ENCODE peak calls at places on chromosomes 4 and X, in ten cellular contexts. J, H, I, O, N, D, U, T, Y and R are unnamed samples.

GRCh38 chr4:100261346-100261745 is 71.1 kb upstream of the DDIT4L start:
- DNase-seq in J (no peak), H (no peak), I (no peak), O (no peak), N (no peak), D (no peak), U (no peak), T (no peak), Y (no peak), R (no peak)

GRCh38 chr4:121266982-121267381 is 102.9 kb upstream of the TNIP3 start:
- DNase-seq in J (no peak), H (no peak), I (no peak), O (no peak), N (no peak), D (no peak), U (peak; percentile 17), T (no peak), Y (no peak), R (no peak)

GRCh38 chr4:577499-578450 is 1.7 kb upstream of the TMEM271 start:
- DNase-seq in J (no peak), H (no peak), I (peak; percentile 75), O (peak; percentile 80), N (no peak), D (no peak), U (peak; percentile 34), T (no peak), Y (no peak), R (no peak)

GRCh38 chrX:75483935-75484334 is 38.9 kb downstream of the ZDHHC15 start:
- DNase-seq in J (no peak), H (no peak), I (no peak), O (no peak), N (no peak), D (no peak), U (no peak), T (no peak), Y (no peak), R (no peak)

GRCh38 chr4:30837131-30837539 is 117.0 kb downstream of the PCDH7 start:
- DNase-seq in J (no peak), H (no peak), I (no peak), O (peak; percentile 85), N (no peak), D (no peak), U (no peak), T (no peak), Y (no peak), R (no peak)

GRCh38 chr4:152229782-152230289 is 306.1 kb downstream of the FBXW7 start:
- DNase-seq in J (no peak), H (no peak), I (peak; percentile 51), O (peak; percentile 28), N (no peak), D (no peak), U (no peak), T (no peak), Y (no peak), R (no peak)

GRCh38 chrX:130975947-130976346 is 72.9 kb upstream of the ENOX2 start:
- DNase-seq in J (no peak), H (peak; percentile 7), I (no peak), O (peak; percentile 78), N (peak; percentile 35), D (peak; percentile 74), U (peak; percentile 77), T (peak; percentile 60), Y (peak; percentile 79), R (no peak)

GRCh38 chr4:53932784-53933183 is 131.6 kb downstream of the CHIC2 start:
- DNase-seq in J (no peak), H (no peak), I (no peak), O (no peak), N (no peak), D (peak; percentile 95), U (no peak), T (peak; percentile 54), Y (peak; percentile 56), R (no peak)

GRCh38 chrX:103092942-103093341 is at the start of gene NXF3:
- DNase-seq in J (no peak), H (no peak), I (no peak), O (no peak), N (no peak), D (no peak), U (no peak), T (no peak), Y (no peak), R (no peak)

GRCh38 chr4:108393870-108394269 is 225.1 kb upstream of the LEF1 start:
- DNase-seq in J (no peak), H (no peak), I (no peak), O (no peak), N (no peak), D (no peak), U (no peak), T (no peak), Y (no peak), R (no peak)

GRCh38 chr4:57137261-57137660 is 27.1 kb upstream of the IGFBP7 start:
- DNase-seq in J (no peak), H (no peak), I (no peak), O (no peak), N (no peak), D (no peak), U (no peak), T (peak; percentile 77), Y (peak; percentile 15), R (no peak)

GRCh38 chrX:134622813-134623185 is 35.5 kb downstream of the PLAC1 start:
- DNase-seq in J (no peak), H (no peak), I (no peak), O (no peak), N (no peak), D (no peak), U (no peak), T (no peak), Y (peak; percentile 31), R (no peak)

DNA sequence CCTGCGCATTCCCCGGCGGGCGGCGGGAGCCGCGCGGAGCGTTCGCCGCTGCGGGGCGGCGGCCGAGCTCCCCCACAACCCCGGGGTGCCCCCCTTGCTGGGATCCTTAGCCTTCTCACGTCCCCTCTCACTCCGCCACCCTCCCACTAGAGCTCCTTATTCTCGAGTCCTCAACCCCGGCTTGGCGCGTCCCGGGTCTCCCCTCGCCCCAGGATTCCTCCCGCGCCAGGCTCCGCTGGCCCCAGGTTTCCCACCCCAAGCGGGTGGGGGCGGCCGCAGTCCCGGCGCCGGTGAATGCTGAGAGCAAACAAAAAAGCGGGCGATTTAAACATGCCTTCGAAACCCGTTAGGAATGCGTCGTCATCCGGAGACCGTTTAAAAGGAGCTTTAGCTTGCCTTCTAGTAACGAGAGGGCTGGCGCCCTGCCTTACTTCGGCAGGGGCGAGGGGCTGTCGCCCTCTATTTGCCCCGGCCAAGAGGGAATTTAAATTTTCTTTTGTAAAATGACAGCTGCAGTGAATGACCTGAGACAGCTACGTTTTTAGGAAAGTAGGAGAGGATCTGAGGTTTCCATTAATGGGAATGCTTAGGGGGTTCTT is 3.0 kb downstream of the JADE1 start:
- DNase-seq in J (no peak), H (no peak), I (peak; percentile 51), O (no peak), N (peak; percentile 75), D (peak; percentile 66), U (peak; percentile 86), T (peak; percentile 68), Y (peak; percentile 52), R (no peak)
- H3K27ac ChIP-seq in J (peak overlapping the region; percentile 97), H (peak overlapping the region; percentile 64), I (peak overlapping the region; percentile 40), O (peak overlapping the region; percentile 96), N (peak overlapping the region; percentile 96), D (peak overlapping the region; percentile 93), U (peak overlapping the region; percentile 100), T (peak overlapping the region; percentile 93), Y (peak overlapping the region; percentile 71), R (peak overlapping the region; percentile 82)

DNA sequence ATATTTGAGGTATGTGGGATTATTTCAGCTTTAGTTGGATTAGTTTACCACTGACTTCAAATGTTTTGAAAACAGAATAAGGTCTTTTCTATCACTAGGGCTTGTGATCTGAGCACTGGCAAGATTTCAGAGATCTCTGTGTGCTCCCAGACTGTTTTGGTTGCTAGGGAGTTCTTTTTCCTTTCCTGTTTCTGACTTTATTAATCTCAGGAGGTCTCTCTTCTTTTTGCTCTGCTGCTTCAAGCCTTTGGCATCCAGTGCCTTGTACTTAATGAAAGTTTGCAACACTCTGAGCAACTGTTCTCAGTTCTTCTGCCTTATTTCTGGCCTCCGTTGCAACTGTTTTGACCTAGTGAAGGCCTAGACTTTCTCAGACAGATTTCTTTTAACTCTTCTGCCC is 32.1 kb upstream of the PAQR3 start:
- DNase-seq in J (no peak), H (no peak), I (no peak), O (no peak), N (no peak), D (no peak), U (no peak), T (no peak), Y (no peak), R (no peak)
- H3K27ac ChIP-seq in J (no peak overlapping the region), H (no peak overlapping the region), I (no peak overlapping the region), O (no peak overlapping the region), N (no peak overlapping the region), D (no peak overlapping the region), U (no peak overlapping the region), T (no peak overlapping the region), Y (no peak overlapping the region), R (no peak overlapping the region)

GRCh38 chr4:6926081-6926480 is 16.5 kb downstream of the TBC1D14 start:
- DNase-seq in J (no peak), H (no peak), I (no peak), O (no peak), N (no peak), D (no peak), U (no peak), T (no peak), Y (no peak), R (no peak)
- H3K27ac ChIP-seq in J (no peak overlapping the region), H (no peak overlapping the region), I (no peak overlapping the region), O (no peak overlapping the region), N (no peak overlapping the region), D (no peak overlapping the region), U (no peak overlapping the region), T (no peak overlapping the region), Y (no peak overlapping the region), R (no peak overlapping the region)

GRCh38 chr4:186204611-186205144 is 13.3 kb downstream of the CYP4V2 start:
- DNase-seq in J (no peak), H (no peak), I (no peak), O (no peak), N (no peak), D (no peak), U (no peak), T (no peak), Y (no peak), R (no peak)

GRCh38 chr4:186202490-186203140 is 11.2 kb downstream of the CYP4V2 start:
- DNase-seq in J (no peak), H (no peak), I (no peak), O (no peak), N (no peak), D (no peak), U (no peak), T (no peak), Y (no peak), R (no peak)

GRCh38 chr4:186201535-186202230 is 10.3 kb downstream of the CYP4V2 start:
- DNase-seq in J (no peak), H (peak; percentile 46), I (peak; percentile 74), O (peak; percentile 29), N (peak; percentile 83), D (peak; percentile 36), U (peak; percentile 86), T (no peak), Y (peak; percentile 63), R (no peak)

GRCh38 chr4:186204103-186204559 is 12.8 kb downstream of the CYP4V2 start:
- DNase-seq in J (no peak), H (no peak), I (no peak), O (peak; percentile 86), N (no peak), D (peak; percentile 43), U (peak; percentile 90), T (peak; percentile 4), Y (no peak), R (peak; percentile 70)

DNA sequence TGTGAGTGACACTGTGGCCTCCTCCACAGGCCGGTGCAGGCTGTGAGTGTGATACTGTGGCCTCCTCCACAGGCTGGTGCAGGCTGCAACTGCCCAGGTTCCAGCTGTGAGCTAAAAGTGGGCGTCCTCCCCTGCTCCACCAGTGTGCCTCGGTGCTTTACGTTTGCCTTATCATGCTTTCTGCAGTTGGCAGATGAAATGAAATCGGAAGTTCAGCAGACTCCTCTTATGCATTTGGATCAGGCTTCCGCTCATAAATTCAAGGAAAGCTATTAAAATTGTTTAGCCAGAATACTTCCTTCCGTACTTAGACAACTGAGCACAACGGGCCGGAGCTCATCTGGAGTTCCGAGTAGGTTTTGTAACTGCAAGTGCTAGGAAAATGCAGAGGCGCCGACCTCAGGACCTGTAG is 12.0 kb downstream of the CYP4V2 start:
- DNase-seq in J (no peak), H (no peak), I (no peak), O (peak; percentile 90), N (no peak), D (no peak), U (peak; percentile 53), T (peak; percentile 23), Y (no peak), R (no peak)
- H3K27ac ChIP-seq in J (no peak overlapping the region), H (peak overlapping the region; percentile 5), I (no peak overlapping the region), O (peak overlapping the region; percentile 90), N (no peak overlapping the region), D (no peak overlapping the region), U (peak overlapping the region; percentile 91), T (no peak overlapping the region), Y (no peak overlapping the region), R (no peak overlapping the region)